ENCODE peak calls at places on chromosomes 3 and 15, in seven cellular contexts. K is HL-60; S is stimulated activated CD4-positive, alpha-beta T cell treated with anti-CD3 and anti-CD28 coated beads, Interleukin-2, amount 100 ng/mL, for 48 hours; X is anterior cingulate cortex; F is brain microvascular endothelial cell; G is PC-3; Q is NCI-H446 treated with DMSO at 0.1 percent for 48 hours. E is an unnamed sample.

GRCh38 chr15:34578283-34578674 is 5.2 kb downstream of the GOLGA8B start:
- DNase-seq in S (no peak), K (no peak), X (no peak), G (no peak), Q (no peak), F (no peak), E (no peak)

GRCh38 chr3:183252973-183253363 is at the start of gene B3GNT5:
- DNase-seq in G (peak; percentile 75), K (no peak), Q (no peak), F (no peak), X (no peak), S (no peak), E (no peak)

GRCh38 chr15:70512772-70513362 is 250.5 kb downstream of the UACA start:
- DNase-seq in F (peak; percentile 60), G (peak; percentile 78), K (peak; percentile 65), S (peak; percentile 55), Q (no peak), X (no peak), E (no peak)

GRCh38 chr3:141646760-141647561 is 91.1 kb upstream of the RNF7 start:
- DNase-seq in F (peak; percentile 56), X (no peak), S (no peak), K (peak; percentile 76), Q (peak; percentile 59), G (peak; percentile 39), E (no peak)

GRCh38 chr3:142263126-142263525 is 37.7 kb upstream of the GK5 start:
- DNase-seq in G (peak; percentile 63), K (no peak), S (no peak), Q (no peak), X (no peak), F (peak; percentile 24), E (no peak)

GRCh38 chr3:10219737-10220136 is 28.5 kb upstream of the TATDN2 start:
- DNase-seq in Q (no peak), G (no peak), S (no peak), K (no peak), F (no peak), X (no peak), E (no peak)

GRCh38 chr3:64445318-64446300 is 220.3 kb upstream of the PRICKLE2 start:
- DNase-seq in S (no peak), X (no peak), Q (no peak), G (no peak), K (no peak), F (peak; percentile 24), E (no peak)

GRCh38 chr3:59992578-59992977 is 942.8 kb upstream of the CFAP20DC start:
- DNase-seq in G (no peak), F (no peak), X (no peak), S (no peak), Q (no peak), K (no peak), E (no peak)

GRCh38 chr3:105062853-105063252 is 303.9 kb upstream of the ALCAM start:
- DNase-seq in Q (no peak), X (no peak), G (no peak), K (no peak), S (no peak), F (no peak), E (no peak)

GRCh38 chr3:184874709-184875644 is 63.0 kb downstream of the VPS8 start:
- DNase-seq in X (peak; percentile 8), S (no peak), G (peak; percentile 63), F (peak; percentile 35), K (peak; percentile 8), Q (no peak), E (no peak)

GRCh38 chr15:25892126-25892525 is 29.0 kb upstream of the ATP10A start:
- DNase-seq in X (no peak), S (no peak), K (no peak), G (peak; percentile 71), Q (no peak), F (no peak), E (no peak)

GRCh38 chr3:59581000-59581399 is 531.2 kb upstream of the CFAP20DC start:
- DNase-seq in K (no peak), F (no peak), G (peak; percentile 73), S (no peak), X (no peak), Q (no peak), E (no peak)

GRCh38 chr3:131174752-131175151 is 148.1 kb downstream of the NEK11 start:
- DNase-seq in F (peak; percentile 17), S (no peak), K (no peak), G (peak; percentile 25), X (no peak), Q (no peak), E (no peak)

GRCh38 chr3:29440321-29441019 is 159.6 kb downstream of the RBMS3 start:
- DNase-seq in Q (no peak), S (no peak), F (no peak), K (no peak), G (peak; percentile 19), X (no peak), E (no peak)

GRCh38 chr3:21752749-21753347 is 1.8 kb upstream of the ZNF385D start:
- DNase-seq in S (no peak), F (peak; percentile 62), X (no peak), K (no peak), Q (peak; percentile 80), G (peak; percentile 77), E (no peak)

GRCh38 chr3:131238496-131238895 is 143.1 kb upstream of the NUDT16 start:
- DNase-seq in X (no peak), K (no peak), S (no peak), F (no peak), G (no peak), Q (no peak), E (no peak)

GRCh38 chr3:72004749-72005292 is 219.9 kb upstream of the PROK2 start:
- DNase-seq in F (peak; percentile 22), G (no peak), Q (no peak), X (no peak), K (no peak), S (no peak), E (no peak)

GRCh38 chr3:24249523-24249922 is 245.1 kb downstream of the THRB start:
- DNase-seq in K (no peak), X (no peak), F (no peak), S (no peak), G (peak; percentile 43), Q (no peak), E (no peak)

GRCh38 chr15:67188551-67189218 is 65.8 kb downstream of the AAGAB start:
- DNase-seq in G (no peak), K (no peak), S (no peak), X (no peak), Q (no peak), F (peak; percentile 19), E (no peak)